ENCODE peak calls at places on chromosomes 4 and X, in eight cellular contexts. C, B, W, L, V, H, N and T are unnamed samples.

GRCh38 chrX:74514384-74514783 is 93.1 kb downstream of the SLC16A2 start:
- DNase-seq in C (no peak), B (no peak), W (no peak), L (no peak), V (no peak), H (no peak), N (peak), T (no peak)

GRCh38 chr4:121192500-121192899 is 28.4 kb upstream of the TNIP3 start:
- DNase-seq in C (peak), B (no peak), W (no peak), L (no peak), V (no peak), H (peak), N (peak), T (no peak)

GRCh38 chr4:102344520-102344954 is 745 bp downstream of the SLC39A8 start:
- DNase-seq in C (peak), B (no peak), W (peak), L (peak), V (peak), H (peak), N (peak), T (peak)

GRCh38 chr4:74768857-74769525 is 25.3 kb downstream of the BTC start:
- DNase-seq in C (peak), B (no peak), W (no peak), L (no peak), V (no peak), H (peak), N (peak), T (no peak)

GRCh38 chr4:19987746-19988145 is 264.0 kb upstream of the SLIT2 start:
- DNase-seq in C (peak), B (no peak), W (no peak), L (no peak), V (no peak), H (peak), N (peak), T (no peak)

GRCh38 chr4:2425386-2426068 is 6.8 kb downstream of the CFAP99 start:
- DNase-seq in C (no peak), B (no peak), W (no peak), L (no peak), V (no peak), H (no peak), N (no peak), T (no peak)

GRCh38 chrX:95063554-95063953 is 1389.5 kb downstream of the FAM133A start:
- DNase-seq in C (no peak), B (no peak), W (no peak), L (no peak), V (no peak), H (peak), N (peak), T (no peak)

GRCh38 chrX:14406225-14406624 is 123.1 kb upstream of the GLRA2 start:
- DNase-seq in C (no peak), B (no peak), W (no peak), L (no peak), V (no peak), H (no peak), N (no peak), T (no peak)

GRCh38 chr4:184851200-184851541 is 25.4 kb upstream of the ACSL1 start:
- DNase-seq in C (no peak), B (no peak), W (no peak), L (peak), V (no peak), H (no peak), N (peak), T (no peak)

GRCh38 chr4:10715696-10716095 is 31.1 kb upstream of the CLNK start:
- DNase-seq in C (no peak), B (no peak), W (no peak), L (no peak), V (no peak), H (peak), N (no peak), T (no peak)

GRCh38 chrX:154547245-154548027 is at the start of gene IKBKG:
- DNase-seq in C (peak), B (peak), W (peak), L (peak), V (peak), H (peak), N (peak), T (peak)
- H3K27ac ChIP-seq in C (peak), B (peak), W (peak), L (peak), V (peak), H (peak), N (peak), T (peak)

DNA sequence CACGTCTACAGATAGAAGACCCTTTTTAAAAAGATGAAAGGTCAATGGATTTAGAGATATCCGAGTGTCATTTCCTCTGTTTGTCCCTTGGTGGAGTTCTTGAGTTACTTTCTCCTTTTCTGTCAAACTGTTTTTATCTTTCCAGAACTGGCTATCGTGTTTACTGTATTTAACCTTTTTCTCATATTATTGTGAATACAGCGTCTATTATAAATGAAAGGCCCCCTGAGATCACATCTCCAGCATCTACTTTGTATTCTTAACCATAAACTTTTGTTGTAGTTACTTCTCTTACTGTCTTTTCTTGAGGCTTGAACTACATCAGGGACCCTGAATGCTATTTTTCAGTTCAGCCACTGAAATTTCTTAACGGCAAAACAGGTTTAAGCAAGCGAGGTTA is 4.0 kb upstream of the PCDH7 start:
- DNase-seq in C (no peak), B (no peak), W (no peak), L (no peak), V (no peak), H (peak), N (peak), T (no peak)
- H3K27ac ChIP-seq in C (no peak), B (no peak), W (no peak), L (peak), V (no peak), H (no peak), N (no peak), T (no peak)

GRCh38 chr4:186876961-186877626 is 153.4 kb upstream of the FAT1 start:
- DNase-seq in C (no peak), B (no peak), W (no peak), L (no peak), V (no peak), H (no peak), N (peak), T (no peak)

GRCh38 chr4:186878203-186878800 is 154.6 kb upstream of the FAT1 start:
- DNase-seq in C (no peak), B (peak), W (no peak), L (no peak), V (no peak), H (no peak), N (no peak), T (no peak)

GRCh38 chr4:186885289-186885688 is 161.6 kb upstream of the FAT1 start:
- DNase-seq in C (no peak), B (peak), W (no peak), L (no peak), V (no peak), H (no peak), N (no peak), T (no peak)

GRCh38 chr4:186882293-186882692 is 158.6 kb upstream of the FAT1 start:
- DNase-seq in C (no peak), B (no peak), W (no peak), L (no peak), V (no peak), H (no peak), N (no peak), T (no peak)

DNA sequence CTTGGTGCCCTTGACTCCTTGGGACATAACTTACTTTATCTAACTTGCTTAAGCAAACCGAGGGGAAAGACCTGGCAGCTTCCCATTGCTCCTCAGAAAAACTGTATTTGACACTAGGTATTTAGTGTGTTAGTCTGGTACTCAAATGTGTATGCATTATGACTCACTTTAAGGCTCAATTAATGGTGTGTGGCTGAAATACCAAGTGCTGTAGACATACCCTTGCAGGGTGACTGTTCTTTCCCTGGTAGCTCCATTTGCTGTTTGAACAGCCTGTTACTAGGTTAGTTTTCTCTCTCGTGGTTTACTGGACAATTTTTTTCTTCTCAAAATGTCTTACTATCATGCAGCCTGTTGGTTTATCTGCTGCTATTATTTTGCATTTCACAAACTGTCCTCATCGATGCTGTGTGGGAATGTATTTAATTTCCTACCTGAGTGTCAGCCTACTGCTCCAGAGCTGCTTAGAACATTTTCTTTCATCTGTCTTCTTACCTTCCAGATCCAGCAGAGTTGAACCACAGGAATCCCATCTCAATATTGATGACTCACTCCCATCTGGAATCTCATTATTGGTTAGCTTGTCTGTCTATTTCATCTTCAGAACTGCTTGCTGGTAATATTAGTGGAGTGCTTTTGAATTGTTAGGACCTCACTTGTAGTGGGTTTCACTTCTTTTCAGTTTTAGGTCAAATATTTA is 158.0 kb upstream of the FAT1 start:
- DNase-seq in C (peak), B (peak), W (no peak), L (no peak), V (no peak), H (peak), N (peak), T (no peak)
- H3K27ac ChIP-seq in C (peak), B (no peak), W (no peak), L (no peak), V (no peak), H (no peak), N (no peak), T (no peak)

DNA sequence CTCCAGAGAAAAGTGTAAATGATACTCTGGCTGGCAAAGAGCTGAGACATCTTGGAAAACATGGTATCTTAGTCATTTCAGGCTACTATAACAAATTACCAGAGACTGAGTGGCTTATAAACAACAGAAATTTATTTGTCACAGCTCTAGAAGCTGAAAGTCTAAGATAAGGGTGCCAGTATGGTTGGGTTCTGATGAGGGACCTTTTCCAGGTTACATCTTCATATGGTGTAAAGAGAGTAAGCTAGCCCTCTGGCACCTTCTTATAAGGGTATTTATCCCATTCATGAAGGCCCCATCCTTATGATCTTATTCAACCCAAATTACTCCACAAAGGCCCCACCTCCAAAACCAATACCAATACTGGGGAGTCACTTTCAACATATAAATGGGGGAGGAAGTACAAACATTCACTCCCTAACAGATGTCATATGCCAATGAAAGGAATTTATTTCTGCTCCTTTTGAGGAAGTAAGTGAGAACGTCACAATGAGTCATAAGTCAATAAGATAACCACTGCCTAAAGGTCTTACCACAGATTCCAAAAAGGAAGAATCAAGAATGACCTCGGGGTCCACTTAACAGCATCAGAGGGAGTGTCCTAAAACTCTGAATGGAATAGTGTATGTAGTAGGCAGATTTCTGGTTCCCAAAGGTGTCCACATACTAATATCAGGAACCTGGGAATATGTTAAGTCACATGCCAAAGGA is 246.6 kb downstream of the OPHN1 start:
- DNase-seq in C (no peak), B (no peak), W (no peak), L (no peak), V (no peak), H (peak), N (no peak), T (no peak)
- H3K27ac ChIP-seq in C (no peak), B (no peak), W (no peak), L (no peak), V (no peak), H (no peak), N (no peak), T (no peak)

GRCh38 chr4:105551968-105552746 is at the start of gene ARHGEF38:
- DNase-seq in C (peak), B (no peak), W (no peak), L (no peak), V (no peak), H (peak), N (peak), T (no peak)

GRCh38 chr4:105547769-105548168 is 4.7 kb upstream of the ARHGEF38 start:
- DNase-seq in C (no peak), B (no peak), W (no peak), L (no peak), V (no peak), H (no peak), N (no peak), T (no peak)

GRCh38 chr4:105546086-105546485 is 6.3 kb upstream of the ARHGEF38 start:
- DNase-seq in C (no peak), B (no peak), W (no peak), L (no peak), V (no peak), H (no peak), N (no peak), T (no peak)

GRCh38 chr4:105548483-105548882 is 3.9 kb upstream of the ARHGEF38 start:
- DNase-seq in C (peak), B (no peak), W (no peak), L (no peak), V (no peak), H (no peak), N (no peak), T (no peak)

GRCh38 chr4:105550641-105551040 is 1.8 kb upstream of the ARHGEF38 start:
- DNase-seq in C (no peak), B (no peak), W (no peak), L (no peak), V (no peak), H (no peak), N (no peak), T (no peak)
- H3K27ac ChIP-seq in C (no peak), B (no peak), W (no peak), L (no peak), V (no peak), H (no peak), N (no peak), T (no peak)

DNA sequence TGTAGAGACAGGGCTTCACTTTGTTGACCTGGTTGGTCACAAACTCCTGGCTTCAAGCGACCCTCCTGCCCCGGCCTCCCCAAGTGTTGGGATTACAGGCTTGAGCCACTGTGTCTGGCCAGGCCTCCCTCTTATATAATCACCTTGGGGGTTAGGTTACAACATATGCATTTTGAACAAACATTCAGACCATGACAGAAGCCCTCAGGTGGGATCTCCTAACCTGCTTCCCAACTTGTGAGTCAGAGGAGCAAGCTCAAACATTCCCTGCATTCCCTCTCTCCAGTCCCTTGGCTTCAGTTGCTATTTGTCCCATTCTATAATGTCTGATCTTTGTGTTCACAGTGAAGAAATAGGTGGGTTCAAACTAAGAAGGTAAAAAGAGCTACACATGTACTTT is 76.5 kb upstream of the NRK start:
- DNase-seq in C (no peak), B (no peak), W (no peak), L (no peak), V (no peak), H (no peak), N (no peak), T (no peak)
- H3K27ac ChIP-seq in C (no peak), B (no peak), W (no peak), L (no peak), V (no peak), H (no peak), N (no peak), T (no peak)